ENCODE peak calls at places on chromosomes 7 and 10, in nine cellular contexts. One of them, this sample, is unnamed.

GRCh38 chr7:2107386-2108085 is 125.2 kb downstream of the MAD1L1 start:
- DNase-seq in trophoblast cell: no peak
- DNase-seq in endothelial cell of umbilical vein: peak; percentile 23
- DNase-seq in H1: no peak
- DNase-seq in fibroblast of lung: no peak
- DNase-seq in GM23338: no peak
- DNase-seq in SK-N-SH: peak; percentile 75
- DNase-seq in mammary epithelial cell: no peak
- DNase-seq in IMR-90: no peak
- DNase-seq in this sample: no peak

GRCh38 chr10:127940866-127941640 is 34.1 kb downstream of the PTPRE start:
- DNase-seq in trophoblast cell: no peak
- DNase-seq in endothelial cell of umbilical vein: no peak
- DNase-seq in H1: no peak
- DNase-seq in fibroblast of lung: no peak
- DNase-seq in GM23338: peak; percentile 22
- DNase-seq in SK-N-SH: no peak
- DNase-seq in mammary epithelial cell: no peak
- DNase-seq in IMR-90: no peak
- DNase-seq in this sample: no peak

GRCh38 chr7:159005618-159006017 is 139.0 kb downstream of the VIPR2 start:
- DNase-seq in trophoblast cell: no peak
- DNase-seq in endothelial cell of umbilical vein: no peak
- DNase-seq in H1: no peak
- DNase-seq in fibroblast of lung: no peak
- DNase-seq in GM23338: no peak
- DNase-seq in SK-N-SH: no peak
- DNase-seq in mammary epithelial cell: no peak
- DNase-seq in IMR-90: no peak
- DNase-seq in this sample: no peak

GRCh38 chr10:86348321-86349210 is 18.0 kb downstream of the GRID1 start:
- DNase-seq in trophoblast cell: no peak
- DNase-seq in endothelial cell of umbilical vein: no peak
- DNase-seq in H1: no peak
- DNase-seq in fibroblast of lung: no peak
- DNase-seq in GM23338: peak; percentile 15
- DNase-seq in SK-N-SH: peak; percentile 71
- DNase-seq in mammary epithelial cell: no peak
- DNase-seq in IMR-90: no peak
- DNase-seq in this sample: no peak

GRCh38 chr7:111384065-111384891 is 178.0 kb downstream of the IMMP2L start:
- DNase-seq in trophoblast cell: peak; percentile 47
- DNase-seq in endothelial cell of umbilical vein: peak; percentile 36
- DNase-seq in H1: no peak
- DNase-seq in fibroblast of lung: peak; percentile 45
- DNase-seq in GM23338: no peak
- DNase-seq in SK-N-SH: no peak
- DNase-seq in mammary epithelial cell: peak; percentile 68
- DNase-seq in IMR-90: peak; percentile 73
- DNase-seq in this sample: peak; percentile 73

GRCh38 chr10:79304479-79305087 is 42.7 kb upstream of the PPIF start:
- DNase-seq in trophoblast cell: no peak
- DNase-seq in endothelial cell of umbilical vein: no peak
- DNase-seq in H1: no peak
- DNase-seq in fibroblast of lung: no peak
- DNase-seq in GM23338: no peak
- DNase-seq in SK-N-SH: peak; percentile 35
- DNase-seq in mammary epithelial cell: no peak
- DNase-seq in IMR-90: no peak
- DNase-seq in this sample: no peak

GRCh38 chr10:113450046-113450445 is 102.8 kb upstream of the HABP2 start:
- DNase-seq in trophoblast cell: peak; percentile 89
- DNase-seq in endothelial cell of umbilical vein: no peak
- DNase-seq in H1: no peak
- DNase-seq in fibroblast of lung: no peak
- DNase-seq in GM23338: no peak
- DNase-seq in SK-N-SH: no peak
- DNase-seq in mammary epithelial cell: no peak
- DNase-seq in IMR-90: no peak
- DNase-seq in this sample: no peak

GRCh38 chr7:30348083-30348560 is 63.7 kb downstream of the ZNRF2 start:
- DNase-seq in trophoblast cell: peak; percentile 81
- DNase-seq in endothelial cell of umbilical vein: peak; percentile 76
- DNase-seq in H1: no peak
- DNase-seq in fibroblast of lung: peak; percentile 94
- DNase-seq in GM23338: peak; percentile 40
- DNase-seq in SK-N-SH: no peak
- DNase-seq in mammary epithelial cell: peak; percentile 92
- DNase-seq in IMR-90: peak; percentile 88
- DNase-seq in this sample: peak; percentile 95

GRCh38 chr7:42722726-42723125 is 189.1 kb downstream of the C7orf25 start:
- DNase-seq in trophoblast cell: no peak
- DNase-seq in endothelial cell of umbilical vein: no peak
- DNase-seq in H1: no peak
- DNase-seq in fibroblast of lung: no peak
- DNase-seq in GM23338: peak; percentile 17
- DNase-seq in SK-N-SH: no peak
- DNase-seq in mammary epithelial cell: no peak
- DNase-seq in IMR-90: no peak
- DNase-seq in this sample: no peak

GRCh38 chr10:26571655-26572054 is 125.8 kb upstream of the PDSS1 start:
- DNase-seq in trophoblast cell: no peak
- DNase-seq in endothelial cell of umbilical vein: no peak
- DNase-seq in H1: no peak
- DNase-seq in fibroblast of lung: no peak
- DNase-seq in GM23338: no peak
- DNase-seq in SK-N-SH: no peak
- DNase-seq in mammary epithelial cell: no peak
- DNase-seq in IMR-90: no peak
- DNase-seq in this sample: no peak

GRCh38 chr10:72097448-72098300 is 9.3 kb upstream of the SPOCK2 start:
- DNase-seq in trophoblast cell: no peak
- DNase-seq in endothelial cell of umbilical vein: peak; percentile 80
- DNase-seq in H1: no peak
- DNase-seq in fibroblast of lung: peak; percentile 98
- DNase-seq in GM23338: no peak
- DNase-seq in SK-N-SH: no peak
- DNase-seq in mammary epithelial cell: peak; percentile 59
- DNase-seq in IMR-90: peak; percentile 99
- DNase-seq in this sample: peak; percentile 93

GRCh38 chr7:81170291-81170690 is 251.4 kb upstream of the SEMA3C start:
- DNase-seq in trophoblast cell: no peak
- DNase-seq in endothelial cell of umbilical vein: no peak
- DNase-seq in H1: no peak
- DNase-seq in fibroblast of lung: peak; percentile 64
- DNase-seq in GM23338: no peak
- DNase-seq in SK-N-SH: no peak
- DNase-seq in mammary epithelial cell: no peak
- DNase-seq in IMR-90: peak; percentile 38
- DNase-seq in this sample: no peak

GRCh38 chr7:81175291-81175942 is 256.6 kb upstream of the SEMA3C start:
- DNase-seq in trophoblast cell: peak; percentile 97
- DNase-seq in endothelial cell of umbilical vein: no peak
- DNase-seq in H1: no peak
- DNase-seq in fibroblast of lung: peak; percentile 60
- DNase-seq in GM23338: no peak
- DNase-seq in SK-N-SH: no peak
- DNase-seq in mammary epithelial cell: no peak
- DNase-seq in IMR-90: no peak
- DNase-seq in this sample: no peak

GRCh38 chr7:81167934-81168333 is 249.1 kb upstream of the SEMA3C start:
- DNase-seq in trophoblast cell: no peak
- DNase-seq in endothelial cell of umbilical vein: no peak
- DNase-seq in H1: no peak
- DNase-seq in fibroblast of lung: no peak
- DNase-seq in GM23338: no peak
- DNase-seq in SK-N-SH: no peak
- DNase-seq in mammary epithelial cell: peak; percentile 48
- DNase-seq in IMR-90: no peak
- DNase-seq in this sample: no peak

GRCh38 chr7:81173766-81174281 is 255.0 kb upstream of the SEMA3C start:
- DNase-seq in trophoblast cell: peak; percentile 86
- DNase-seq in endothelial cell of umbilical vein: peak; percentile 45
- DNase-seq in H1: no peak
- DNase-seq in fibroblast of lung: peak; percentile 99
- DNase-seq in GM23338: peak; percentile 17
- DNase-seq in SK-N-SH: no peak
- DNase-seq in mammary epithelial cell: peak; percentile 83
- DNase-seq in IMR-90: peak; percentile 87
- DNase-seq in this sample: peak; percentile 51
- H3K4me1 ChIP-seq in trophoblast cell: peaks cover 2% of the 10 kb centered on the region
- H3K4me1 ChIP-seq in endothelial cell of umbilical vein: no peaks in the 10 kb centered on the region
- H3K4me1 ChIP-seq in H1: no peaks in the 10 kb centered on the region
- H3K4me1 ChIP-seq in fibroblast of lung: peaks cover 11% of the 10 kb centered on the region
- H3K4me1 ChIP-seq in GM23338: no peaks in the 10 kb centered on the region
- H3K4me1 ChIP-seq in SK-N-SH: no peaks in the 10 kb centered on the region
- H3K4me1 ChIP-seq in mammary epithelial cell: peaks cover 5% of the 10 kb centered on the region
- H3K4me1 ChIP-seq in IMR-90: peaks cover 7% of the 10 kb centered on the region
- H3K4me1 ChIP-seq in this sample: peaks cover 22% of the 10 kb centered on the region

DNA sequence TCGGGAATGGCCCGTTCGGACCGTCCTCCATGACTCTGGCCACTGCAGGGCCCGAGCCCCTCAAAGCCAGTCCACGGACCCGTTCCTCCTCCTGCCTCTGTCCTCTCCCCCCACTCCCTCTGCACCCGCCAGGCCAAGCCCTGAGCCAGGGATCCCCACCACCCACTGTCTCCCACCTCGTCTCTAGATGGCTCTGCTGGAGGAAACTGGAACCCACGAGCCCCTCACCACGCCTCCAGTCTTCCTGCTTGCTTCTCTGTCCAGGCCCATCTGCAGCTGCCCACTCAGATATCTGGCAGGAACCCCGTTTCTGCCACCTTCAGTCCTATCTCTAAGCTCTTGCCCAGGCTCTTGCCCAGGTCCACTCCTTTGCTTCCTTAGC is 24.3 kb downstream of the GRID2IP start:
- DNase-seq in trophoblast cell: no peak
- DNase-seq in endothelial cell of umbilical vein: no peak
- DNase-seq in H1: no peak
- DNase-seq in fibroblast of lung: no peak
- DNase-seq in GM23338: no peak
- DNase-seq in SK-N-SH: no peak
- DNase-seq in mammary epithelial cell: no peak
- DNase-seq in IMR-90: no peak
- DNase-seq in this sample: no peak
- H3K4me2 ChIP-seq in trophoblast cell: peak overlapping the region; percentile 75
- H3K4me2 ChIP-seq in endothelial cell of umbilical vein: peak overlapping the region; percentile 37
- H3K4me2 ChIP-seq in H1: peak overlapping the region; percentile 99
- H3K4me2 ChIP-seq in fibroblast of lung: peak overlapping the region; percentile 51
- H3K4me2 ChIP-seq in GM23338: peak overlapping the region; percentile 84
- H3K4me2 ChIP-seq in SK-N-SH: peak overlapping the region; percentile 66
- H3K4me2 ChIP-seq in mammary epithelial cell: peak overlapping the region; percentile 81
- H3K4me2 ChIP-seq in IMR-90: peak overlapping the region; percentile 73
- H3K4me2 ChIP-seq in this sample: no peak overlapping the region

DNA sequence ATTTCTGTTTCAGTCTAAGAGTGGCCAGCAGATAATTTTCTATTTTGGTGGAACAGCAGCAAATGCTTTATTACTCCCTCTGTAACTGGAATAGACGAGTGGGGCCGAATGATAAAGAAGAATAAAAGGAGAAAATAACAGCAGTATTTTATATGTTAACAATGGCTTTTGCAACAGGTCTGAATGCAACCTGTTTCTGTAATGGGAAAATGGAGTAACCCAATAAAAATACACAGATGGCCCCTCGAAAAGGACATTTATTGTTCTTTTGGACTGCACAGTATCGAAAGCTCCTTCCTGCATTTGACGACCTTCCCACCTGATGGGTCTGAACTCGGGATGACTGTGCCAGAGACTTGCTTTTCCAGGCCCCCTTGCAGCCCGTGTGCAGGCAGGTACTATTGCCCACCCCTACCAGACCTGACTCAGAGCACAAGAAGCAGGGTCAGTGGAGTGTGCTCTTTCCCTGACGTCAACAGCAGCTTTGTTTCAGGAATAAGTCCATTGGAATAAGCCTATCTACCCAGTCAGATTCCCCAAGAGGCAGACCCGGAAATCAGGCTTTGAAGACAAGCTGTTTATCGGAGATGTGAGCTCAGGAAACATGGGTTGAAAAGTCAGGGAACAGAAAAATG is 306.5 kb upstream of the NEBL start:
- DNase-seq in trophoblast cell: no peak
- DNase-seq in endothelial cell of umbilical vein: no peak
- DNase-seq in H1: no peak
- DNase-seq in fibroblast of lung: no peak
- DNase-seq in GM23338: no peak
- DNase-seq in SK-N-SH: no peak
- DNase-seq in mammary epithelial cell: no peak
- DNase-seq in IMR-90: no peak
- DNase-seq in this sample: no peak
- H3K36me3 ChIP-seq in trophoblast cell: no peaks in the 10 kb centered on the region
- H3K36me3 ChIP-seq in endothelial cell of umbilical vein: no peaks in the 10 kb centered on the region
- H3K36me3 ChIP-seq in H1: no peaks in the 10 kb centered on the region
- H3K36me3 ChIP-seq in fibroblast of lung: no peaks in the 10 kb centered on the region
- H3K36me3 ChIP-seq in GM23338: no peaks in the 10 kb centered on the region
- H3K36me3 ChIP-seq in SK-N-SH: no peaks in the 10 kb centered on the region
- H3K36me3 ChIP-seq in mammary epithelial cell: no peaks in the 10 kb centered on the region
- H3K36me3 ChIP-seq in IMR-90: no peaks in the 10 kb centered on the region
- H3K36me3 ChIP-seq in this sample: no peaks in the 10 kb centered on the region

GRCh38 chr10:59907537-59907917 is 1.2 kb upstream of the CCDC6 start:
- DNase-seq in trophoblast cell: no peak
- DNase-seq in endothelial cell of umbilical vein: peak; percentile 5
- DNase-seq in H1: no peak
- DNase-seq in fibroblast of lung: no peak
- DNase-seq in GM23338: no peak
- DNase-seq in SK-N-SH: no peak
- DNase-seq in mammary epithelial cell: no peak
- DNase-seq in IMR-90: no peak
- DNase-seq in this sample: no peak

GRCh38 chr10:59906417-59907202 is at the start of gene CCDC6:
- DNase-seq in trophoblast cell: peak; percentile 94
- DNase-seq in endothelial cell of umbilical vein: peak; percentile 96
- DNase-seq in H1: peak; percentile 51
- DNase-seq in fibroblast of lung: peak; percentile 92
- DNase-seq in GM23338: peak; percentile 96
- DNase-seq in SK-N-SH: peak; percentile 95
- DNase-seq in mammary epithelial cell: peak; percentile 92
- DNase-seq in IMR-90: peak; percentile 90
- DNase-seq in this sample: peak; percentile 98

GRCh38 chr10:59905735-59906416 is 480 bp downstream of the CCDC6 start:
- DNase-seq in trophoblast cell: no peak
- DNase-seq in endothelial cell of umbilical vein: no peak
- DNase-seq in H1: no peak
- DNase-seq in fibroblast of lung: no peak
- DNase-seq in GM23338: no peak
- DNase-seq in SK-N-SH: peak; percentile 49
- DNase-seq in mammary epithelial cell: no peak
- DNase-seq in IMR-90: no peak
- DNase-seq in this sample: no peak

GRCh38 chr10:59907918-59908807 is 1.8 kb upstream of the CCDC6 start:
- DNase-seq in trophoblast cell: peak; percentile 56
- DNase-seq in endothelial cell of umbilical vein: peak; percentile 85
- DNase-seq in H1: peak; percentile 80
- DNase-seq in fibroblast of lung: peak; percentile 91
- DNase-seq in GM23338: peak; percentile 98
- DNase-seq in SK-N-SH: no peak
- DNase-seq in mammary epithelial cell: peak; percentile 71
- DNase-seq in IMR-90: peak; percentile 85
- DNase-seq in this sample: peak; percentile 80

DNA sequence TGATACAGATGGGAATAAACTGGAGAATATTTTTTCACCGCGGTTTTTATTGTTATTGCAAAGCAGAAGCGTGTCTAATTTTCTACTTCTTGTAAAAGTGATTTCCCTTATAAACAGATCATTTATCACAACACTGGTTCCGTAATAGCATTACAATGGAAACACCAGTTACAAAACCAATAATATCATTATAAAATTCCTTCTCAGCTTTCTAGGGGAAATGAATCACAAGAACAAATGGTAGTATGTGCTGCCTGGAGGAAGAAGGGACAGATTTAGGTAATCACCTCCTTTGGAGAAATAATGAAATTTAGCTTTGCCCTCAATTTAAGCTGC is 2.4 kb upstream of the CCDC6 start:
- DNase-seq in trophoblast cell: no peak
- DNase-seq in endothelial cell of umbilical vein: no peak
- DNase-seq in H1: no peak
- DNase-seq in fibroblast of lung: no peak
- DNase-seq in GM23338: no peak
- DNase-seq in SK-N-SH: no peak
- DNase-seq in mammary epithelial cell: no peak
- DNase-seq in IMR-90: no peak
- DNase-seq in this sample: no peak
- H3K4me1 ChIP-seq in trophoblast cell: peaks cover 4% of the 10 kb centered on the region
- H3K4me1 ChIP-seq in endothelial cell of umbilical vein: peaks cover 32% of the 10 kb centered on the region
- H3K4me1 ChIP-seq in H1: peaks cover 14% of the 10 kb centered on the region
- H3K4me1 ChIP-seq in fibroblast of lung: peaks cover 7% of the 10 kb centered on the region
- H3K4me1 ChIP-seq in GM23338: peaks cover 22% of the 10 kb centered on the region
- H3K4me1 ChIP-seq in SK-N-SH: peaks cover 10% of the 10 kb centered on the region
- H3K4me1 ChIP-seq in mammary epithelial cell: peaks cover 32% of the 10 kb centered on the region
- H3K4me1 ChIP-seq in IMR-90: peaks cover 3% of the 10 kb centered on the region
- H3K4me1 ChIP-seq in this sample: peaks cover 29% of the 10 kb centered on the region

This sample was measured in GM23248.